ENCODE peak calls at places on chromosomes 3 and 15, in nine cellular contexts. One of them, this sample, is unnamed.

GRCh38 chr3:72285483-72285882 is 500.5 kb upstream of the PROK2 start:
- DNase-seq in kidney epithelial cell: no peak
- DNase-seq in neural crest cell: no peak
- DNase-seq in cardiac muscle cell: no peak
- DNase-seq in NCI-H345: no peak
- DNase-seq in HEK293T: no peak
- DNase-seq in stimulated activated effector memory CD8-positive, alpha-beta T cell treated with anti-CD3 and anti-CD28 coated beads, Interleukin-12 subunit alpha, Interleukin-12 subunit beta, amount 100 ng/mL, for 72 hours: no peak
- DNase-seq in epithelial cell of esophagus: no peak
- DNase-seq in brain microvascular endothelial cell: no peak
- DNase-seq in this sample: no peak

GRCh38 chr3:18681946-18682345 is 256.8 kb upstream of the SATB1 start:
- DNase-seq in HEK293T: no peak
- DNase-seq in kidney epithelial cell: no peak
- DNase-seq in epithelial cell of esophagus: no peak
- DNase-seq in NCI-H345: no peak
- DNase-seq in stimulated activated effector memory CD8-positive, alpha-beta T cell treated with anti-CD3 and anti-CD28 coated beads, Interleukin-12 subunit alpha, Interleukin-12 subunit beta, amount 100 ng/mL, for 72 hours: no peak
- DNase-seq in neural crest cell: no peak
- DNase-seq in brain microvascular endothelial cell: no peak
- DNase-seq in cardiac muscle cell: no peak
- DNase-seq in this sample: no peak

GRCh38 chr15:29822100-29822684 is at the start of gene TJP1:
- DNase-seq in brain microvascular endothelial cell: peak
- DNase-seq in stimulated activated effector memory CD8-positive, alpha-beta T cell treated with anti-CD3 and anti-CD28 coated beads, Interleukin-12 subunit alpha, Interleukin-12 subunit beta, amount 100 ng/mL, for 72 hours: no peak
- DNase-seq in NCI-H345: peak
- DNase-seq in epithelial cell of esophagus: peak
- DNase-seq in cardiac muscle cell: peak
- DNase-seq in neural crest cell: peak
- DNase-seq in HEK293T: peak
- DNase-seq in kidney epithelial cell: no peak
- DNase-seq in this sample: peak

GRCh38 chr3:136070334-136070733 is 104.8 kb downstream of the PPP2R3A start:
- DNase-seq in brain microvascular endothelial cell: peak
- DNase-seq in epithelial cell of esophagus: peak
- DNase-seq in NCI-H345: no peak
- DNase-seq in kidney epithelial cell: peak
- DNase-seq in cardiac muscle cell: peak
- DNase-seq in neural crest cell: no peak
- DNase-seq in stimulated activated effector memory CD8-positive, alpha-beta T cell treated with anti-CD3 and anti-CD28 coated beads, Interleukin-12 subunit alpha, Interleukin-12 subunit beta, amount 100 ng/mL, for 72 hours: no peak
- DNase-seq in HEK293T: no peak
- DNase-seq in this sample: peak

GRCh38 chr3:128133273-128133883 is 9.8 kb upstream of the RUVBL1 start:
- DNase-seq in cardiac muscle cell: peak
- DNase-seq in epithelial cell of esophagus: peak
- DNase-seq in stimulated activated effector memory CD8-positive, alpha-beta T cell treated with anti-CD3 and anti-CD28 coated beads, Interleukin-12 subunit alpha, Interleukin-12 subunit beta, amount 100 ng/mL, for 72 hours: no peak
- DNase-seq in NCI-H345: peak
- DNase-seq in neural crest cell: peak
- DNase-seq in HEK293T: no peak
- DNase-seq in kidney epithelial cell: no peak
- DNase-seq in brain microvascular endothelial cell: peak
- DNase-seq in this sample: peak

GRCh38 chr3:170483485-170484262 is 65.0 kb downstream of the CLDN11 start:
- DNase-seq in cardiac muscle cell: no peak
- DNase-seq in NCI-H345: no peak
- DNase-seq in HEK293T: peak
- DNase-seq in kidney epithelial cell: no peak
- DNase-seq in brain microvascular endothelial cell: no peak
- DNase-seq in epithelial cell of esophagus: peak
- DNase-seq in neural crest cell: no peak
- DNase-seq in stimulated activated effector memory CD8-positive, alpha-beta T cell treated with anti-CD3 and anti-CD28 coated beads, Interleukin-12 subunit alpha, Interleukin-12 subunit beta, amount 100 ng/mL, for 72 hours: no peak
- DNase-seq in this sample: no peak

GRCh38 chr3:81544385-81544784 is 217.1 kb downstream of the GBE1 start:
- DNase-seq in brain microvascular endothelial cell: no peak
- DNase-seq in cardiac muscle cell: no peak
- DNase-seq in stimulated activated effector memory CD8-positive, alpha-beta T cell treated with anti-CD3 and anti-CD28 coated beads, Interleukin-12 subunit alpha, Interleukin-12 subunit beta, amount 100 ng/mL, for 72 hours: no peak
- DNase-seq in HEK293T: no peak
- DNase-seq in neural crest cell: no peak
- DNase-seq in NCI-H345: no peak
- DNase-seq in kidney epithelial cell: no peak
- DNase-seq in epithelial cell of esophagus: no peak
- DNase-seq in this sample: no peak

GRCh38 chr3:23455084-23455483 is 252.0 kb downstream of the UBE2E2 start:
- DNase-seq in HEK293T: no peak
- DNase-seq in epithelial cell of esophagus: peak
- DNase-seq in kidney epithelial cell: no peak
- DNase-seq in NCI-H345: no peak
- DNase-seq in neural crest cell: no peak
- DNase-seq in brain microvascular endothelial cell: peak
- DNase-seq in cardiac muscle cell: peak
- DNase-seq in stimulated activated effector memory CD8-positive, alpha-beta T cell treated with anti-CD3 and anti-CD28 coated beads, Interleukin-12 subunit alpha, Interleukin-12 subunit beta, amount 100 ng/mL, for 72 hours: no peak
- DNase-seq in this sample: peak

GRCh38 chr15:85579011-85579701 is 198.8 kb downstream of the AKAP13 start:
- DNase-seq in neural crest cell: no peak
- DNase-seq in cardiac muscle cell: peak
- DNase-seq in kidney epithelial cell: no peak
- DNase-seq in NCI-H345: no peak
- DNase-seq in epithelial cell of esophagus: no peak
- DNase-seq in brain microvascular endothelial cell: no peak
- DNase-seq in stimulated activated effector memory CD8-positive, alpha-beta T cell treated with anti-CD3 and anti-CD28 coated beads, Interleukin-12 subunit alpha, Interleukin-12 subunit beta, amount 100 ng/mL, for 72 hours: no peak
- DNase-seq in HEK293T: no peak
- DNase-seq in this sample: no peak

GRCh38 chr3:115286529-115287197 is 139.6 kb upstream of the ZBTB20 start:
- DNase-seq in HEK293T: no peak
- DNase-seq in cardiac muscle cell: no peak
- DNase-seq in stimulated activated effector memory CD8-positive, alpha-beta T cell treated with anti-CD3 and anti-CD28 coated beads, Interleukin-12 subunit alpha, Interleukin-12 subunit beta, amount 100 ng/mL, for 72 hours: no peak
- DNase-seq in brain microvascular endothelial cell: no peak
- DNase-seq in NCI-H345: no peak
- DNase-seq in epithelial cell of esophagus: no peak
- DNase-seq in kidney epithelial cell: no peak
- DNase-seq in neural crest cell: no peak
- DNase-seq in this sample: no peak

GRCh38 chr3:50130436-50130835 is 24.7 kb upstream of the SEMA3F start:
- DNase-seq in cardiac muscle cell: no peak
- DNase-seq in HEK293T: no peak
- DNase-seq in NCI-H345: no peak
- DNase-seq in stimulated activated effector memory CD8-positive, alpha-beta T cell treated with anti-CD3 and anti-CD28 coated beads, Interleukin-12 subunit alpha, Interleukin-12 subunit beta, amount 100 ng/mL, for 72 hours: no peak
- DNase-seq in kidney epithelial cell: no peak
- DNase-seq in neural crest cell: no peak
- DNase-seq in brain microvascular endothelial cell: no peak
- DNase-seq in epithelial cell of esophagus: no peak
- DNase-seq in this sample: no peak

GRCh38 chr15:93771429-93772020 is 459.8 kb upstream of the MCTP2 start:
- DNase-seq in neural crest cell: no peak
- DNase-seq in brain microvascular endothelial cell: no peak
- DNase-seq in NCI-H345: no peak
- DNase-seq in HEK293T: no peak
- DNase-seq in stimulated activated effector memory CD8-positive, alpha-beta T cell treated with anti-CD3 and anti-CD28 coated beads, Interleukin-12 subunit alpha, Interleukin-12 subunit beta, amount 100 ng/mL, for 72 hours: no peak
- DNase-seq in kidney epithelial cell: no peak
- DNase-seq in cardiac muscle cell: no peak
- DNase-seq in epithelial cell of esophagus: peak
- DNase-seq in this sample: no peak

GRCh38 chr15:91853968-91854943 is 748 bp downstream of the SLCO3A1 start:
- DNase-seq in HEK293T: peak
- DNase-seq in cardiac muscle cell: peak
- DNase-seq in neural crest cell: peak
- DNase-seq in stimulated activated effector memory CD8-positive, alpha-beta T cell treated with anti-CD3 and anti-CD28 coated beads, Interleukin-12 subunit alpha, Interleukin-12 subunit beta, amount 100 ng/mL, for 72 hours: peak
- DNase-seq in NCI-H345: peak
- DNase-seq in kidney epithelial cell: no peak
- DNase-seq in epithelial cell of esophagus: peak
- DNase-seq in brain microvascular endothelial cell: no peak
- DNase-seq in this sample: peak

GRCh38 chr3:155991291-155991690 is 120.8 kb downstream of the GMPS start:
- DNase-seq in HEK293T: no peak
- DNase-seq in epithelial cell of esophagus: no peak
- DNase-seq in cardiac muscle cell: no peak
- DNase-seq in NCI-H345: no peak
- DNase-seq in brain microvascular endothelial cell: no peak
- DNase-seq in neural crest cell: no peak
- DNase-seq in kidney epithelial cell: no peak
- DNase-seq in stimulated activated effector memory CD8-positive, alpha-beta T cell treated with anti-CD3 and anti-CD28 coated beads, Interleukin-12 subunit alpha, Interleukin-12 subunit beta, amount 100 ng/mL, for 72 hours: no peak
- DNase-seq in this sample: no peak